ENCODE peak calls at places on chromosomes 16 and 17, in nine cellular contexts. H is mesendoderm; P is activated T-cell treated with anti-CD3 and anti-CD28 coated beads for 48 hours; B is stimulated activated CD4-positive, alpha-beta T cell treated with anti-CD3 and anti-CD28 coated beads, Interleukin-1b, Interleukin-23, amount 100 ng/mL, for 24 hours; C is lower lobe of right lung; D is AG09319; W is T-helper 1 cell; Y is stimulated activated CD8-positive, alpha-beta memory T cell treated with anti-CD3 and anti-CD28 coated beads, Interleukin-15, amount 100 ng/mL, for 24 hours; X is omental fat pad. R is an unnamed sample.
A peak's percentile ranks its signal among the peaks of the same experiment; 100 is the strongest.

GRCh38 chr16:84952335-84953050 is 58.8 kb downstream of the ZDHHC7 start:
- DNase-seq in B (peak; percentile 53), H (peak; percentile 84), P (peak; percentile 51), C (peak; percentile 69), Y (peak; percentile 31), W (peak; percentile 71), D (peak; percentile 61), X (peak; percentile 72), R (peak; percentile 89)

GRCh38 chr16:54355251-54355650 is 68.7 kb upstream of the IRX3 start:
- DNase-seq in B (no peak), Y (no peak), C (no peak), H (no peak), P (no peak), D (no peak), X (no peak), W (no peak), R (no peak)

GRCh38 chr17:52105601-52106000 is 52.9 kb downstream of the CA10 start:
- DNase-seq in H (no peak), Y (no peak), P (no peak), W (no peak), X (no peak), D (no peak), B (no peak), C (no peak), R (no peak)

GRCh38 chr17:78268960-78269892 is 37.8 kb downstream of the TMEM235 start:
- DNase-seq in W (no peak), C (no peak), H (peak; percentile 69), B (no peak), P (no peak), D (peak; percentile 24), Y (no peak), X (no peak), R (no peak)

GRCh38 chr16:65106792-65107191 is 15.1 kb downstream of the CDH11 start:
- DNase-seq in W (no peak), P (no peak), H (no peak), C (no peak), D (no peak), X (no peak), B (no peak), Y (no peak), R (no peak)

GRCh38 chr17:7573324-7574080 is 5.9 kb upstream of the CD68 start:
- DNase-seq in P (peak; percentile 82), H (peak; percentile 97), D (peak; percentile 86), W (peak; percentile 96), X (no peak), B (peak; percentile 69), C (peak; percentile 93), Y (peak; percentile 81), R (peak; percentile 81)

GRCh38 chr16:11319529-11320146 is 25.6 kb upstream of the RMI2 start:
- DNase-seq in C (no peak), D (no peak), X (no peak), H (no peak), B (no peak), W (no peak), P (no peak), Y (no peak), R (no peak)

GRCh38 chr16:973366-973765 is 2.6 kb upstream of the LMF1 start:
- DNase-seq in D (no peak), W (no peak), C (no peak), H (no peak), B (no peak), X (no peak), Y (no peak), P (no peak), R (no peak)

GRCh38 chr17:65230040-65230439 is 92.9 kb downstream of the RGS9 start:
- DNase-seq in H (peak; percentile 40), Y (no peak), P (no peak), X (no peak), W (peak; percentile 19), D (no peak), B (no peak), C (no peak), R (peak; percentile 44)

GRCh38 chr17:81294512-81295030 is 536 bp downstream of the SLC38A10 start:
- DNase-seq in W (no peak), P (peak; percentile 13), D (no peak), C (peak; percentile 67), B (no peak), Y (no peak), H (no peak), X (no peak), R (no peak)

R was measured in SK-N-DZ.